ENCODE peak calls at places on chromosome 13, in six cellular contexts. A is Right ventricle myocardium superior; G is activated T-cell treated with anti-CD3 and anti-CD28 coated beads, Interleukin-2, amount 50 U/mL, for 4 hours; S is left lobe of liver; B is HCT116; I is naive B cell. C is an unnamed sample.

GRCh38 chr13:106232680-106233079 is 302.8 kb downstream of the EFNB2 start:
- ATAC-seq in A (peak; percentile 71), G (no peak), S (no peak), B (no peak), I (no peak), C (no peak)

GRCh38 chr13:48994731-48995130 is 19.0 kb downstream of the FNDC3A start:
- ATAC-seq in A (no peak), G (peak; percentile 82), S (no peak), B (no peak), I (no peak), C (peak; percentile 99)

GRCh38 chr13:99312493-99312883 is 5.3 kb upstream of the GPR183 start:
- ATAC-seq in A (peak; percentile 84), G (no peak), S (peak; percentile 42), B (no peak), I (no peak), C (peak; percentile 3)

GRCh38 chr13:109684836-109685602 is 101.4 kb downstream of the IRS2 start:
- ATAC-seq in A (peak; percentile 95), G (no peak), S (peak; percentile 77), B (no peak), I (no peak), C (no peak)

GRCh38 chr13:88806438-88806837 is 1135.3 kb downstream of the SLITRK5 start:
- ATAC-seq in A (no peak), G (no peak), S (no peak), B (no peak), I (no peak), C (no peak)

GRCh38 chr13:23160241-23161175 is 20.3 kb upstream of the SGCG start:
- ATAC-seq in A (peak; percentile 72), G (peak; percentile 23), S (no peak), B (no peak), I (no peak), C (no peak)

GRCh38 chr13:48446454-48446853 is 33.5 kb upstream of the LPAR6 start:
- ATAC-seq in A (no peak), G (no peak), S (no peak), B (no peak), I (no peak), C (peak; percentile 50)

GRCh38 chr13:88761145-88761544 is 1090.0 kb downstream of the SLITRK5 start:
- ATAC-seq in A (no peak), G (no peak), S (no peak), B (no peak), I (no peak), C (no peak)

GRCh38 chr13:23378009-23378632 is 55.4 kb downstream of the SACS start:
- ATAC-seq in A (no peak), G (peak; percentile 9), S (no peak), B (no peak), I (peak; percentile 47), C (peak; percentile 46)

GRCh38 chr13:53001444-53001843 is 27.2 kb upstream of the OLFM4 start:
- ATAC-seq in A (no peak), G (no peak), S (no peak), B (no peak), I (no peak), C (no peak)

GRCh38 chr13:92721610-92722009 is 505.0 kb upstream of the GPC6 start:
- ATAC-seq in A (no peak), G (no peak), S (no peak), B (no peak), I (no peak), C (no peak)

GRCh38 chr13:45481688-45482087 is 16.9 kb downstream of the COG3 start:
- ATAC-seq in A (peak; percentile 77), G (no peak), S (no peak), B (no peak), I (no peak), C (no peak)

GRCh38 chr13:25281937-25282332 is 5.4 kb downstream of the MTMR6 start:
- ATAC-seq in A (no peak), G (peak; percentile 37), S (no peak), B (no peak), I (no peak), C (peak; percentile 75)

GRCh38 chr13:33168326-33168960 is 117.1 kb downstream of the STARD13 start:
- ATAC-seq in A (peak; percentile 50), G (no peak), S (peak; percentile 86), B (no peak), I (no peak), C (no peak)

GRCh38 chr13:79194272-79194671 is 211.8 kb downstream of the RBM26 start:
- ATAC-seq in A (no peak), G (peak; percentile 95), S (no peak), B (no peak), I (peak; percentile 94), C (peak; percentile 91)

GRCh38 chr13:113062691-113063090 is 42.9 kb upstream of the F7 start:
- ATAC-seq in A (no peak), G (no peak), S (no peak), B (no peak), I (no peak), C (no peak)

C was measured in activated T-helper 17 cell treated with anti-CD3 and anti-CD28 coated beads, Interleukin-2, amount 50 U/mL, for 72 hours.